ENCODE peak calls at places on chromosome 3, in eight cellular contexts. U is CD4-positive, CD25-positive, alpha-beta regulatory T cell; K is epithelial cell of esophagus; J is activated CD8-positive, alpha-beta memory T cell treated with anti-CD3 and anti-CD28 coated beads for 48 hours; L is T-cell; I is skeletal muscle cell; T is EL; Q is M059J. F is an unnamed sample.

GRCh38 chr3:152281032-152281713 is 12.4 kb downstream of the MBNL1 start:
- DNase-seq in U (no peak), K (no peak), J (no peak), L (no peak), I (no peak), T (no peak), Q (no peak), F (peak; percentile 67)

GRCh38 chr3:126663257-126663656 is 8.3 kb upstream of the TXNRD3 start:
- DNase-seq in U (no peak), K (no peak), J (no peak), L (no peak), I (no peak), T (no peak), Q (no peak), F (no peak)

GRCh38 chr3:72255736-72256559 is 471.0 kb upstream of the PROK2 start:
- DNase-seq in U (no peak), K (peak; percentile 71), J (no peak), L (peak; percentile 25), I (no peak), T (no peak), Q (peak; percentile 40), F (peak; percentile 77)

GRCh38 chr3:17217588-17217987 is 332.8 kb downstream of the PLCL2 start:
- DNase-seq in U (no peak), K (no peak), J (no peak), L (no peak), I (no peak), T (no peak), Q (no peak), F (no peak)

GRCh38 chr3:105715372-105715771 is 153.4 kb downstream of the CBLB start:
- DNase-seq in U (no peak), K (peak; percentile 55), J (no peak), L (no peak), I (peak; percentile 32), T (peak; percentile 46), Q (peak; percentile 65), F (peak; percentile 88)

GRCh38 chr3:77320514-77320913 is 280.6 kb downstream of the ROBO2 start:
- DNase-seq in U (no peak), K (peak; percentile 53), J (no peak), L (no peak), I (peak; percentile 10), T (peak; percentile 25), Q (no peak), F (peak; percentile 62)

GRCh38 chr3:17055374-17056276 is 170.9 kb downstream of the PLCL2 start:
- DNase-seq in U (no peak), K (no peak), J (no peak), L (no peak), I (peak; percentile 84), T (peak; percentile 42), Q (no peak), F (peak; percentile 46)

GRCh38 chr3:39910828-39911464 is 101.5 kb downstream of the MYRIP start:
- DNase-seq in U (no peak), K (peak; percentile 20), J (no peak), L (no peak), I (no peak), T (peak; percentile 82), Q (peak; percentile 55), F (no peak)

GRCh38 chr3:151795276-151795675 is 18.6 kb upstream of the AADAC start:
- DNase-seq in U (no peak), K (peak; percentile 85), J (no peak), L (no peak), I (peak; percentile 52), T (peak; percentile 74), Q (peak; percentile 95), F (peak; percentile 85)

GRCh38 chr3:194808709-194809108 is 123.0 kb downstream of the FAM43A start:
- DNase-seq in U (no peak), K (peak; percentile 88), J (no peak), L (no peak), I (peak; percentile 64), T (peak; percentile 21), Q (peak; percentile 97), F (no peak)

GRCh38 chr3:37590328-37591079 is 271.2 kb upstream of the CTDSPL start:
- DNase-seq in U (no peak), K (no peak), J (no peak), L (no peak), I (no peak), T (peak; percentile 5), Q (peak; percentile 9), F (no peak)

F was measured in cardiac muscle cell.